ENCODE peak calls at places on chromosomes 13 and 19, in eight cellular contexts. One of them, this sample, is unnamed.
A peak's percentile ranks its signal among the peaks of the same experiment; 100 is the strongest.

GRCh38 chr13:75432045-75432444 is 49.9 kb downstream of the TBC1D4 start:
- DNase-seq in AG09309: no peak
- DNase-seq in fibroblast of mammary gland: peak; percentile 61
- DNase-seq in astrocyte of the cerebellum: no peak
- DNase-seq in PC-9: no peak
- DNase-seq in mucosa of descending colon: no peak
- DNase-seq in neuronal stem cell: no peak
- DNase-seq in heart left ventricle: no peak
- DNase-seq in this sample: no peak

GRCh38 chr19:6087074-6087506 is 23.2 kb downstream of the RFX2 start:
- DNase-seq in heart left ventricle: no peak
- DNase-seq in PC-9: no peak
- DNase-seq in neuronal stem cell: peak; percentile 67
- DNase-seq in mucosa of descending colon: peak; percentile 58
- DNase-seq in astrocyte of the cerebellum: no peak
- DNase-seq in AG09309: no peak
- DNase-seq in fibroblast of mammary gland: no peak
- DNase-seq in this sample: no peak

GRCh38 chr19:14082675-14082960 is 3.0 kb downstream of the C19orf67 start:
- DNase-seq in fibroblast of mammary gland: no peak
- DNase-seq in mucosa of descending colon: no peak
- DNase-seq in AG09309: no peak
- DNase-seq in astrocyte of the cerebellum: no peak
- DNase-seq in neuronal stem cell: no peak
- DNase-seq in PC-9: no peak
- DNase-seq in heart left ventricle: no peak
- DNase-seq in this sample: no peak

GRCh38 chr13:98033277-98034247 is 80.1 kb downstream of the IPO5 start:
- DNase-seq in mucosa of descending colon: peak; percentile 41
- DNase-seq in PC-9: peak; percentile 24
- DNase-seq in astrocyte of the cerebellum: peak; percentile 50
- DNase-seq in neuronal stem cell: peak; percentile 24
- DNase-seq in fibroblast of mammary gland: peak; percentile 66
- DNase-seq in heart left ventricle: no peak
- DNase-seq in AG09309: peak; percentile 46
- DNase-seq in this sample: peak; percentile 16

GRCh38 chr19:14450168-14450874 is 17.2 kb downstream of the PKN1 start:
- DNase-seq in fibroblast of mammary gland: peak; percentile 63
- DNase-seq in AG09309: no peak
- DNase-seq in heart left ventricle: peak; percentile 15
- DNase-seq in mucosa of descending colon: peak; percentile 30
- DNase-seq in astrocyte of the cerebellum: no peak
- DNase-seq in neuronal stem cell: no peak
- DNase-seq in PC-9: peak; percentile 54
- DNase-seq in this sample: no peak

GRCh38 chr19:49442354-49442753 is 1.0 kb upstream of the SLC17A7 start:
- DNase-seq in neuronal stem cell: no peak
- DNase-seq in fibroblast of mammary gland: no peak
- DNase-seq in AG09309: no peak
- DNase-seq in PC-9: no peak
- DNase-seq in heart left ventricle: peak; percentile 23
- DNase-seq in astrocyte of the cerebellum: no peak
- DNase-seq in mucosa of descending colon: peak; percentile 46
- DNase-seq in this sample: no peak

GRCh38 chr13:104086759-104087158 is 1020.5 kb upstream of the SLC10A2 start:
- DNase-seq in neuronal stem cell: no peak
- DNase-seq in mucosa of descending colon: no peak
- DNase-seq in astrocyte of the cerebellum: no peak
- DNase-seq in fibroblast of mammary gland: no peak
- DNase-seq in AG09309: no peak
- DNase-seq in PC-9: no peak
- DNase-seq in heart left ventricle: no peak
- DNase-seq in this sample: no peak

GRCh38 chr13:44052843-44053607 is 173.3 kb downstream of the LACC1 start:
- DNase-seq in mucosa of descending colon: no peak
- DNase-seq in astrocyte of the cerebellum: no peak
- DNase-seq in PC-9: no peak
- DNase-seq in fibroblast of mammary gland: peak; percentile 32
- DNase-seq in AG09309: peak; percentile 29
- DNase-seq in heart left ventricle: no peak
- DNase-seq in neuronal stem cell: peak; percentile 27
- DNase-seq in this sample: no peak

GRCh38 chr13:49308104-49308875 is 60.6 kb downstream of the CDADC1 start:
- DNase-seq in PC-9: no peak
- DNase-seq in neuronal stem cell: no peak
- DNase-seq in astrocyte of the cerebellum: peak; percentile 46
- DNase-seq in fibroblast of mammary gland: peak; percentile 94
- DNase-seq in heart left ventricle: peak; percentile 74
- DNase-seq in mucosa of descending colon: peak; percentile 47
- DNase-seq in AG09309: no peak
- DNase-seq in this sample: no peak

GRCh38 chr13:111256946-111257345 is 63.5 kb upstream of the TEX29 start:
- DNase-seq in PC-9: no peak
- DNase-seq in AG09309: no peak
- DNase-seq in neuronal stem cell: no peak
- DNase-seq in astrocyte of the cerebellum: no peak
- DNase-seq in heart left ventricle: no peak
- DNase-seq in mucosa of descending colon: no peak
- DNase-seq in fibroblast of mammary gland: no peak
- DNase-seq in this sample: no peak

GRCh38 chr13:23372264-23372905 is 61.1 kb downstream of the SACS start:
- DNase-seq in heart left ventricle: no peak
- DNase-seq in AG09309: no peak
- DNase-seq in neuronal stem cell: no peak
- DNase-seq in PC-9: no peak
- DNase-seq in fibroblast of mammary gland: peak; percentile 56
- DNase-seq in astrocyte of the cerebellum: no peak
- DNase-seq in mucosa of descending colon: no peak
- DNase-seq in this sample: no peak

GRCh38 chr13:106532111-106532929 is 3.1 kb downstream of the EFNB2 start:
- DNase-seq in astrocyte of the cerebellum: no peak
- DNase-seq in neuronal stem cell: no peak
- DNase-seq in AG09309: no peak
- DNase-seq in PC-9: peak; percentile 25
- DNase-seq in heart left ventricle: no peak
- DNase-seq in fibroblast of mammary gland: peak; percentile 28
- DNase-seq in mucosa of descending colon: no peak
- DNase-seq in this sample: no peak

GRCh38 chr13:44713793-44714469 is 137.8 kb upstream of the TSC22D1 start:
- DNase-seq in PC-9: peak; percentile 79
- DNase-seq in neuronal stem cell: no peak
- DNase-seq in mucosa of descending colon: no peak
- DNase-seq in astrocyte of the cerebellum: peak; percentile 93
- DNase-seq in fibroblast of mammary gland: peak; percentile 91
- DNase-seq in heart left ventricle: no peak
- DNase-seq in AG09309: peak; percentile 69
- DNase-seq in this sample: peak; percentile 89

GRCh38 chr13:33015791-33016323 is 366 bp upstream of the KL start:
- DNase-seq in fibroblast of mammary gland: no peak
- DNase-seq in PC-9: peak; percentile 10
- DNase-seq in neuronal stem cell: no peak
- DNase-seq in mucosa of descending colon: peak; percentile 25
- DNase-seq in AG09309: no peak
- DNase-seq in heart left ventricle: peak; percentile 25
- DNase-seq in astrocyte of the cerebellum: no peak
- DNase-seq in this sample: no peak

GRCh38 chr19:18865973-18866799 is 29.8 kb downstream of the CERS1 start:
- DNase-seq in mucosa of descending colon: peak; percentile 76
- DNase-seq in heart left ventricle: peak; percentile 61
- DNase-seq in AG09309: no peak
- DNase-seq in PC-9: no peak
- DNase-seq in fibroblast of mammary gland: peak; percentile 55
- DNase-seq in neuronal stem cell: peak; percentile 59
- DNase-seq in astrocyte of the cerebellum: no peak
- DNase-seq in this sample: no peak

GRCh38 chr13:25095862-25096453 is at the start of gene PABPC3:
- DNase-seq in fibroblast of mammary gland: no peak
- DNase-seq in AG09309: no peak
- DNase-seq in astrocyte of the cerebellum: no peak
- DNase-seq in neuronal stem cell: no peak
- DNase-seq in PC-9: no peak
- DNase-seq in heart left ventricle: no peak
- DNase-seq in mucosa of descending colon: no peak
- DNase-seq in this sample: no peak

GRCh38 chr13:25085125-25085742 is 10.7 kb upstream of the PABPC3 start:
- DNase-seq in PC-9: peak; percentile 10
- DNase-seq in AG09309: peak; percentile 3
- DNase-seq in neuronal stem cell: peak; percentile 17
- DNase-seq in astrocyte of the cerebellum: peak; percentile 9
- DNase-seq in heart left ventricle: no peak
- DNase-seq in mucosa of descending colon: peak; percentile 57
- DNase-seq in fibroblast of mammary gland: peak; percentile 48
- DNase-seq in this sample: peak; percentile 10

GRCh38 chr19:10602330-10603083 is 15.4 kb upstream of the AP1M2 start:
- DNase-seq in astrocyte of the cerebellum: peak; percentile 19
- DNase-seq in heart left ventricle: peak; percentile 90
- DNase-seq in AG09309: no peak
- DNase-seq in neuronal stem cell: peak; percentile 81
- DNase-seq in fibroblast of mammary gland: peak; percentile 45
- DNase-seq in mucosa of descending colon: peak; percentile 91
- DNase-seq in PC-9: peak; percentile 77
- DNase-seq in this sample: no peak

GRCh38 chr19:40928859-40929258 is 46.8 kb upstream of the CYP2A7 start:
- DNase-seq in neuronal stem cell: no peak
- DNase-seq in AG09309: no peak
- DNase-seq in PC-9: no peak
- DNase-seq in heart left ventricle: no peak
- DNase-seq in fibroblast of mammary gland: no peak
- DNase-seq in astrocyte of the cerebellum: no peak
- DNase-seq in mucosa of descending colon: no peak
- DNase-seq in this sample: no peak

GRCh38 chr19:28793391-28794168 is 419.4 kb downstream of the UQCRFS1 start:
- DNase-seq in PC-9: no peak
- DNase-seq in neuronal stem cell: peak; percentile 6
- DNase-seq in mucosa of descending colon: no peak
- DNase-seq in fibroblast of mammary gland: no peak
- DNase-seq in AG09309: no peak
- DNase-seq in heart left ventricle: no peak
- DNase-seq in astrocyte of the cerebellum: no peak
- DNase-seq in this sample: no peak

GRCh38 chr13:44474122-44474910 is 100.7 kb downstream of the SERP2 start:
- DNase-seq in mucosa of descending colon: no peak
- DNase-seq in astrocyte of the cerebellum: no peak
- DNase-seq in PC-9: peak; percentile 22
- DNase-seq in fibroblast of mammary gland: peak; percentile 15
- DNase-seq in AG09309: no peak
- DNase-seq in heart left ventricle: no peak
- DNase-seq in neuronal stem cell: no peak
- DNase-seq in this sample: no peak

DNA sequence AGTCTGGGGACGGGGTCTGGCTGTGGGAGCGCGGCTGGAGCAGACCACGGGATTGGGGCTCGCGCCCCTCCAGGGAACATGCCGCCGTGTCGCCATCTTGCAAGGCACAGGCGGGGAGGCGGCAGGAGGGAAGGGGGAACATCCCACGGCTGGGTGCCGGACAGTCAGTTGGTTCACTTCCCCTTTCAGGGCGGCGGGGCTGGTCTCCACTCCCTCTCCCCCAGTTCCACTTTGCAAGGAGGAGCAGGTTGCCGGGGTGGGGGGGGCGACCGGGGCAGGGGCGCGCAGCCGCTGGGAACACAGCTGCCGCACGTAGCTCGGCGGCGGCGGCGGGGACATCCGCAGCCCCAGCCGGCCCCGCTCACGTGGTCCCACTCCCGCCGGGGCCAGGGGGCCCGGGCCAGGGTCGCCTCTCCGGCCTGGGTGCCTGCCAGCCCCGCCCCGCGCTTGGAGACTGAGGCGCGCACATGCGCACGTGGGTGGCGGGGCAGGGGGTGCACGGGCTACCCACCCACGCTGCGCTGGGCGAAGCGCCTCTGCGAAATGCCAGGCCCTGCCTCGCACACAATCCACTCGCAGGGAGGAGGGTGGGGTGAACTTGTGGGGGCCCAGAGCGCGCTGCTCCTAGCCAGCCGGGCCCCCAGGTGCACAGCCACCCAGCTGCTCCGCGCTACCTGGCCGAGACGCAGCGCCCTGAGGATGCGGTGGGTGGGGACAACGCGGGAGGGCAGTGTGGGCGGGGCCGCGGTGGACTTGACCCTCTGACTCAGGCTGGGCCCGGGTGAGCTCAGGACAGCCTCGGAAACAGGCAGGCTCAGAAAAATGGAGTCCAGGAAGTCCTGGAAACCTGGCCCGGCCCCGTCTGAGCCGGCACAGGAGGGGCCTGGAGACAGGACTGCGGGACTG is 6.4 kb downstream of the KLF16 start:
- DNase-seq in fibroblast of mammary gland: peak; percentile 82
- DNase-seq in AG09309: no peak
- DNase-seq in PC-9: peak; percentile 72
- DNase-seq in heart left ventricle: peak; percentile 86
- DNase-seq in mucosa of descending colon: peak; percentile 96
- DNase-seq in astrocyte of the cerebellum: no peak
- DNase-seq in neuronal stem cell: no peak
- DNase-seq in this sample: no peak
- H3K4me3 ChIP-seq in fibroblast of mammary gland: peak overlapping the region; percentile 33
- H3K4me3 ChIP-seq in AG09309: peak overlapping the region; percentile 20
- H3K4me3 ChIP-seq in PC-9: no peak overlapping the region
- H3K4me3 ChIP-seq in heart left ventricle: peak overlapping the region; percentile 67
- H3K4me3 ChIP-seq in mucosa of descending colon: peak overlapping the region; percentile 14
- H3K4me3 ChIP-seq in astrocyte of the cerebellum: peak overlapping the region; percentile 33
- H3K4me3 ChIP-seq in neuronal stem cell: peak overlapping the region; percentile 56
- H3K4me3 ChIP-seq in this sample: peak overlapping the region; percentile 39

GRCh38 chr19:8569066-8569761 is 8.0 kb downstream of the MYO1F start:
- DNase-seq in PC-9: peak; percentile 63
- DNase-seq in mucosa of descending colon: peak; percentile 60
- DNase-seq in AG09309: peak; percentile 90
- DNase-seq in neuronal stem cell: no peak
- DNase-seq in fibroblast of mammary gland: peak; percentile 95
- DNase-seq in heart left ventricle: no peak
- DNase-seq in astrocyte of the cerebellum: peak; percentile 85
- DNase-seq in this sample: peak; percentile 80
- H3K4me3 ChIP-seq in PC-9: no peak overlapping the region
- H3K4me3 ChIP-seq in mucosa of descending colon: no peak overlapping the region
- H3K4me3 ChIP-seq in AG09309: no peak overlapping the region
- H3K4me3 ChIP-seq in neuronal stem cell: peak overlapping the region; percentile 6
- H3K4me3 ChIP-seq in fibroblast of mammary gland: no peak overlapping the region
- H3K4me3 ChIP-seq in heart left ventricle: no peak overlapping the region
- H3K4me3 ChIP-seq in astrocyte of the cerebellum: no peak overlapping the region
- H3K4me3 ChIP-seq in this sample: no peak overlapping the region

DNA sequence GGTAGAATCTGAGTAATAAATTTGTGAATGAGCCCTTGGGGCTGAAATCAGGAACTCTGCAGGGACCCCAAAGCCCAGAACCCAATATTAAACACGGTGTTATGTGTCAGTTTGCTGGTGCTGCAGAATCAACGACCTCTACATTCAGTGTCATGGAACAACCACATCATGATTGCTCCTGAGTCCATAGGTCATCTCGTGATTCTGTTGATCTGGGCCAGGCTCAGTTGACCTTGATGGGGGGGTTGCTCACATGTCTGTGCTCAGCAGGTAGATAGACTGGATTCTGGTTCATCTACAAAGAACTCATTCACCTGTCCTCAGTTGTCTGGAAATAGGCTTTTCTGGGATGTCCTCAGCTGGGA is 39.6 kb upstream of the IGFL1 start:
- DNase-seq in astrocyte of the cerebellum: no peak
- DNase-seq in PC-9: no peak
- DNase-seq in heart left ventricle: no peak
- DNase-seq in mucosa of descending colon: no peak
- DNase-seq in fibroblast of mammary gland: no peak
- DNase-seq in AG09309: no peak
- DNase-seq in neuronal stem cell: no peak
- DNase-seq in this sample: no peak
- H3K4me3 ChIP-seq in astrocyte of the cerebellum: no peak overlapping the region
- H3K4me3 ChIP-seq in PC-9: no peak overlapping the region
- H3K4me3 ChIP-seq in heart left ventricle: no peak overlapping the region
- H3K4me3 ChIP-seq in mucosa of descending colon: no peak overlapping the region
- H3K4me3 ChIP-seq in fibroblast of mammary gland: no peak overlapping the region
- H3K4me3 ChIP-seq in AG09309: no peak overlapping the region
- H3K4me3 ChIP-seq in neuronal stem cell: no peak overlapping the region
- H3K4me3 ChIP-seq in this sample: no peak overlapping the region

GRCh38 chr13:41193469-41193868 is 900 bp downstream of the KBTBD7 start:
- DNase-seq in heart left ventricle: no peak
- DNase-seq in fibroblast of mammary gland: no peak
- DNase-seq in PC-9: no peak
- DNase-seq in astrocyte of the cerebellum: no peak
- DNase-seq in mucosa of descending colon: no peak
- DNase-seq in neuronal stem cell: no peak
- DNase-seq in AG09309: no peak
- DNase-seq in this sample: no peak
- H3K4me3 ChIP-seq in heart left ventricle: peak overlapping the region; percentile 75
- H3K4me3 ChIP-seq in fibroblast of mammary gland: no peak overlapping the region
- H3K4me3 ChIP-seq in PC-9: peak overlapping the region; percentile 62
- H3K4me3 ChIP-seq in astrocyte of the cerebellum: peak overlapping the region; percentile 45
- H3K4me3 ChIP-seq in mucosa of descending colon: no peak overlapping the region
- H3K4me3 ChIP-seq in neuronal stem cell: no peak overlapping the region
- H3K4me3 ChIP-seq in AG09309: no peak overlapping the region
- H3K4me3 ChIP-seq in this sample: no peak overlapping the region

This sample was measured in kidney epithelial cell.